ENCODE peak calls at places on chromosome 3, in eight cellular contexts. D is HFF-Myc, C is mucosa of gallbladder, M is hepatocyte, Y is fibroblast of pulmonary artery, H is GM03348, F is AG04450, X is activated B cell treated with CpG ODN at 0.5 μM for 24 hours. G is an unnamed sample.

GRCh38 chr3:11582123-11582968 is 61.4 kb downstream of the VGLL4 start:
- DNase-seq in C (peak), D (peak), H (peak), M (peak), F (peak), X (no peak), Y (peak), G (no peak)

GRCh38 chr3:31634485-31634884 is 101.8 kb downstream of the STT3B start:
- DNase-seq in X (no peak), F (no peak), Y (peak), C (no peak), M (no peak), H (peak), D (peak), G (no peak)

GRCh38 chr3:53921296-53921695 is 29.6 kb upstream of the SELENOK start:
- DNase-seq in M (no peak), Y (peak), F (no peak), X (no peak), C (no peak), D (no peak), H (peak), G (no peak)

GRCh38 chr3:122784436-122784835 is 9.2 kb downstream of the HSPBAP1 start:
- DNase-seq in C (no peak), F (no peak), Y (peak), M (no peak), D (no peak), H (peak), X (no peak), G (no peak)

GRCh38 chr3:126414961-126415660 is 20.4 kb downstream of the CFAP100 start:
- DNase-seq in D (no peak), H (no peak), F (no peak), M (no peak), Y (no peak), C (no peak), X (no peak), G (peak)

GRCh38 chr3:63048365-63048764 is 173.1 kb upstream of the CADPS start:
- DNase-seq in Y (no peak), X (no peak), H (no peak), C (no peak), F (no peak), M (no peak), D (peak), G (no peak)

GRCh38 chr3:179196098-179196497 is 47.9 kb downstream of the PIK3CA start:
- DNase-seq in M (no peak), H (peak), X (no peak), Y (peak), D (no peak), F (peak), C (no peak), G (no peak)

GRCh38 chr3:99978221-99978620 is 136.1 kb downstream of the FILIP1L start:
- DNase-seq in Y (no peak), F (no peak), C (no peak), D (no peak), H (no peak), X (no peak), M (no peak), G (no peak)

GRCh38 chr3:126342991-126343661 is 14.1 kb downstream of the KLF15 start:
- DNase-seq in X (peak), D (no peak), C (no peak), M (no peak), F (no peak), H (no peak), Y (peak), G (peak)

GRCh38 chr3:51581529-51581928 is 43.0 kb downstream of the RAD54L2 start:
- DNase-seq in M (peak), F (no peak), X (no peak), C (no peak), Y (peak), D (no peak), H (peak), G (no peak)

GRCh38 chr3:17038900-17039545 is 154.3 kb downstream of the PLCL2 start:
- DNase-seq in M (no peak), H (no peak), X (no peak), C (no peak), Y (no peak), F (no peak), D (no peak), G (no peak)

GRCh38 chr3:29183346-29184087 is 97.4 kb upstream of the RBMS3 start:
- DNase-seq in X (no peak), Y (peak), M (no peak), H (peak), F (no peak), D (no peak), C (no peak), G (no peak)

GRCh38 chr3:115228266-115228665 is 81.2 kb upstream of the ZBTB20 start:
- DNase-seq in D (no peak), H (no peak), M (no peak), Y (no peak), C (no peak), F (no peak), X (no peak), G (no peak)

GRCh38 chr3:111351334-111351733 is 190.7 kb upstream of the CD96 start:
- DNase-seq in Y (no peak), F (no peak), M (no peak), X (no peak), C (no peak), D (no peak), H (no peak), G (no peak)

GRCh38 chr3:83438177-83438576 is 1520.6 kb upstream of the CADM2 start:
- DNase-seq in D (no peak), M (no peak), F (no peak), Y (no peak), H (no peak), X (no peak), C (no peak), G (no peak)

GRCh38 chr3:149495581-149496125 is 21.2 kb downstream of the TM4SF4 start:
- DNase-seq in X (no peak), Y (no peak), D (no peak), M (no peak), H (no peak), C (no peak), F (no peak), G (no peak)

GRCh38 chr3:102163039-102163817 is 271.6 kb upstream of the ZPLD1 start:
- DNase-seq in M (peak), F (no peak), H (peak), D (no peak), C (no peak), Y (peak), X (no peak), G (no peak)

GRCh38 chr3:140821493-140821892 is 120.1 kb upstream of the SLC25A36 start:
- DNase-seq in H (no peak), M (no peak), C (no peak), X (no peak), Y (no peak), F (no peak), D (no peak), G (no peak)

GRCh38 chr3:72008226-72008996 is 223.5 kb upstream of the PROK2 start:
- DNase-seq in M (no peak), X (no peak), C (no peak), D (no peak), H (peak), F (no peak), Y (peak), G (no peak)

GRCh38 chr3:193686665-193687506 is 93.9 kb downstream of the OPA1 start:
- DNase-seq in X (no peak), M (no peak), F (no peak), D (no peak), H (no peak), Y (no peak), C (no peak), G (no peak)

GRCh38 chr3:98732239-98733054 is 30.7 kb upstream of the ST3GAL6 start:
- DNase-seq in M (peak), D (no peak), C (no peak), F (no peak), X (no peak), Y (peak), H (peak), G (peak)

GRCh38 chr3:147493666-147494065 is 84.5 kb downstream of the ZIC1 start:
- DNase-seq in C (no peak), Y (no peak), M (no peak), F (no peak), D (no peak), X (no peak), H (no peak), G (no peak)

GRCh38 chr3:87436781-87437543 is 160.6 kb upstream of the POU1F1 start:
- DNase-seq in C (no peak), M (no peak), D (no peak), H (peak), X (no peak), F (no peak), Y (peak), G (no peak)

GRCh38 chr3:141680620-141681389 is 57.3 kb upstream of the RNF7 start:
- DNase-seq in D (no peak), H (peak), F (no peak), Y (peak), C (no peak), X (no peak), M (no peak), G (no peak)

GRCh38 chr3:188744166-188744565 is 427.6 kb upstream of the TPRG1 start:
- DNase-seq in H (no peak), X (no peak), F (no peak), C (no peak), M (no peak), D (no peak), Y (no peak), G (no peak)

G was measured in osteocyte.